ENCODE peak calls at places on chromosomes 11 and 22, in six cellular contexts. One of them, this sample, is unnamed.
A peak's percentile ranks its signal among the peaks of the same experiment; 100 is the strongest.

GRCh38 chr22:25853902-25854301 is 111.9 kb downstream of the MYO18B start:
- DNase-seq in mesendoderm: peak; percentile 29
- DNase-seq in dorsolateral prefrontal cortex: no peak
- DNase-seq in upper lobe of right lung: no peak
- DNase-seq in tibial artery: no peak
- DNase-seq in CD8-positive, alpha-beta memory T cell: no peak
- DNase-seq in this sample: no peak

GRCh38 chr11:72233773-72234513 is 9.4 kb downstream of the INPPL1 start:
- DNase-seq in mesendoderm: no peak
- DNase-seq in dorsolateral prefrontal cortex: no peak
- DNase-seq in upper lobe of right lung: peak; percentile 29
- DNase-seq in tibial artery: peak; percentile 48
- DNase-seq in CD8-positive, alpha-beta memory T cell: no peak
- DNase-seq in this sample: no peak

GRCh38 chr22:39212721-39213376 is 31.9 kb downstream of the PDGFB start:
- DNase-seq in mesendoderm: peak; percentile 85
- DNase-seq in dorsolateral prefrontal cortex: no peak
- DNase-seq in upper lobe of right lung: peak; percentile 20
- DNase-seq in tibial artery: peak; percentile 19
- DNase-seq in CD8-positive, alpha-beta memory T cell: no peak
- DNase-seq in this sample: no peak

GRCh38 chr11:67369275-67369674 is 4.1 kb downstream of the CLCF1 start:
- DNase-seq in mesendoderm: no peak
- DNase-seq in dorsolateral prefrontal cortex: no peak
- DNase-seq in upper lobe of right lung: no peak
- DNase-seq in tibial artery: no peak
- DNase-seq in CD8-positive, alpha-beta memory T cell: no peak
- DNase-seq in this sample: no peak

GRCh38 chr11:44189986-44190882 is 94.8 kb downstream of the EXT2 start:
- DNase-seq in mesendoderm: no peak
- DNase-seq in dorsolateral prefrontal cortex: no peak
- DNase-seq in upper lobe of right lung: no peak
- DNase-seq in tibial artery: no peak
- DNase-seq in CD8-positive, alpha-beta memory T cell: no peak
- DNase-seq in this sample: no peak

GRCh38 chr11:4044971-4045646 is 49.5 kb upstream of the RRM1 start:
- DNase-seq in mesendoderm: no peak
- DNase-seq in dorsolateral prefrontal cortex: peak; percentile 86
- DNase-seq in upper lobe of right lung: no peak
- DNase-seq in tibial artery: no peak
- DNase-seq in CD8-positive, alpha-beta memory T cell: no peak
- DNase-seq in this sample: peak; percentile 14

GRCh38 chr11:6603287-6604080 is at the start of the genes ILK and RRP8:
- DNase-seq in mesendoderm: peak; percentile 95
- DNase-seq in dorsolateral prefrontal cortex: peak; percentile 82
- DNase-seq in upper lobe of right lung: peak; percentile 96
- DNase-seq in tibial artery: peak; percentile 96
- DNase-seq in CD8-positive, alpha-beta memory T cell: peak; percentile 82
- DNase-seq in this sample: peak; percentile 82

GRCh38 chr22:44175676-44176075 is 5.0 kb upstream of the PARVG start:
- DNase-seq in mesendoderm: no peak
- DNase-seq in dorsolateral prefrontal cortex: no peak
- DNase-seq in upper lobe of right lung: no peak
- DNase-seq in tibial artery: no peak
- DNase-seq in CD8-positive, alpha-beta memory T cell: no peak
- DNase-seq in this sample: no peak

GRCh38 chr11:126327280-126328000 is 23.6 kb downstream of the DCPS start:
- DNase-seq in mesendoderm: no peak
- DNase-seq in dorsolateral prefrontal cortex: no peak
- DNase-seq in upper lobe of right lung: no peak
- DNase-seq in tibial artery: no peak
- DNase-seq in CD8-positive, alpha-beta memory T cell: no peak
- DNase-seq in this sample: no peak

GRCh38 chr11:128802358-128802981 is 64.6 kb downstream of the KCNJ1 start:
- DNase-seq in mesendoderm: peak; percentile 76
- DNase-seq in dorsolateral prefrontal cortex: no peak
- DNase-seq in upper lobe of right lung: no peak
- DNase-seq in tibial artery: no peak
- DNase-seq in CD8-positive, alpha-beta memory T cell: no peak
- DNase-seq in this sample: no peak

DNA sequence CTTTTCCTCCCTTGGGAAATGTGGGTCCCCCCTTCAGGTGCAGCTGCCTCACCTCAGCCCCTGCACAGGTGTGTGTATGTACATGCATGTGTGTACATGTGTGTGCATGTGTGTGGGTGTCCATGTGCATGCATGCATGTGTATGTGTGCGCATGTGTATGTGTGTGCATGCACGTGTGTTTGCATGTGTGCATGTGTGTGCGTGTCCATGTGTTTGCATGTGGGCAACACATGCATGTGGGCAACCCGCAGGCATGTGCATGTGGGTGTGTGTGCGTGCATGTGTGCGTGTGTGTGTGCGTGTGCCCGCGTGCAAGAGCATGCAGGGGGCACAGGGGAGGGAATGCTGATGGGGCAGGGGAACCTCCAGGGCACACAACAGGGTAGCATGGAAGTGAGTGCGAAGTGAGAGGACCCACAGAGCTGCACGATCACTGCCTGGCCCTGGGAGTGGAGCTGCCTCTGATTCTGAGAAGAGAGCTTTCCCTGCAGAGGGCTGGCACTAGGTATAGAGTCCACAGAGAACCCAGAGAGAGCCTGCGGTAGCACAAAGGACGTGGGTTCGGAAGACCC is 14.6 kb upstream of the BAIAP2L2 start:
- DNase-seq in mesendoderm: no peak
- DNase-seq in dorsolateral prefrontal cortex: no peak
- DNase-seq in upper lobe of right lung: no peak
- DNase-seq in tibial artery: no peak
- DNase-seq in CD8-positive, alpha-beta memory T cell: no peak
- DNase-seq in this sample: no peak
- H3K27ac ChIP-seq in mesendoderm: no peak overlapping the region
- H3K27ac ChIP-seq in dorsolateral prefrontal cortex: no peak overlapping the region
- H3K27ac ChIP-seq in upper lobe of right lung: no peak overlapping the region
- H3K27ac ChIP-seq in tibial artery: no peak overlapping the region
- H3K27ac ChIP-seq in CD8-positive, alpha-beta memory T cell: no peak overlapping the region
- H3K27ac ChIP-seq in this sample: no peak overlapping the region

GRCh38 chr11:14725150-14725549 is 81.5 kb downstream of the PDE3B start:
- DNase-seq in mesendoderm: no peak
- DNase-seq in dorsolateral prefrontal cortex: no peak
- DNase-seq in upper lobe of right lung: no peak
- DNase-seq in tibial artery: no peak
- DNase-seq in CD8-positive, alpha-beta memory T cell: no peak
- DNase-seq in this sample: no peak
- H3K27ac ChIP-seq in mesendoderm: no peak overlapping the region
- H3K27ac ChIP-seq in dorsolateral prefrontal cortex: no peak overlapping the region
- H3K27ac ChIP-seq in upper lobe of right lung: no peak overlapping the region
- H3K27ac ChIP-seq in tibial artery: no peak overlapping the region
- H3K27ac ChIP-seq in CD8-positive, alpha-beta memory T cell: no peak overlapping the region
- H3K27ac ChIP-seq in this sample: no peak overlapping the region

GRCh38 chr11:119087747-119088241 is 3.1 kb downstream of the HMBS start:
- DNase-seq in mesendoderm: no peak
- DNase-seq in dorsolateral prefrontal cortex: no peak
- DNase-seq in upper lobe of right lung: no peak
- DNase-seq in tibial artery: no peak
- DNase-seq in CD8-positive, alpha-beta memory T cell: no peak
- DNase-seq in this sample: no peak
- H3K27ac ChIP-seq in mesendoderm: no peak overlapping the region
- H3K27ac ChIP-seq in dorsolateral prefrontal cortex: no peak overlapping the region
- H3K27ac ChIP-seq in upper lobe of right lung: no peak overlapping the region
- H3K27ac ChIP-seq in tibial artery: no peak overlapping the region
- H3K27ac ChIP-seq in CD8-positive, alpha-beta memory T cell: peak overlapping the region; percentile 79
- H3K27ac ChIP-seq in this sample: no peak overlapping the region

GRCh38 chr22:46861968-46862367 is 99.5 kb downstream of the TBC1D22A start:
- DNase-seq in mesendoderm: no peak
- DNase-seq in dorsolateral prefrontal cortex: no peak
- DNase-seq in upper lobe of right lung: no peak
- DNase-seq in tibial artery: peak; percentile 32
- DNase-seq in CD8-positive, alpha-beta memory T cell: no peak
- DNase-seq in this sample: no peak

GRCh38 chr22:46860562-46860961 is 98.1 kb downstream of the TBC1D22A start:
- DNase-seq in mesendoderm: no peak
- DNase-seq in dorsolateral prefrontal cortex: no peak
- DNase-seq in upper lobe of right lung: no peak
- DNase-seq in tibial artery: no peak
- DNase-seq in CD8-positive, alpha-beta memory T cell: no peak
- DNase-seq in this sample: no peak

GRCh38 chr22:46862418-46863324 is 100.2 kb downstream of the TBC1D22A start:
- DNase-seq in mesendoderm: no peak
- DNase-seq in dorsolateral prefrontal cortex: no peak
- DNase-seq in upper lobe of right lung: no peak
- DNase-seq in tibial artery: peak; percentile 56
- DNase-seq in CD8-positive, alpha-beta memory T cell: no peak
- DNase-seq in this sample: no peak

GRCh38 chr22:46863794-46864193 is 101.3 kb downstream of the TBC1D22A start:
- DNase-seq in mesendoderm: no peak
- DNase-seq in dorsolateral prefrontal cortex: no peak
- DNase-seq in upper lobe of right lung: no peak
- DNase-seq in tibial artery: no peak
- DNase-seq in CD8-positive, alpha-beta memory T cell: no peak
- DNase-seq in this sample: no peak

DNA sequence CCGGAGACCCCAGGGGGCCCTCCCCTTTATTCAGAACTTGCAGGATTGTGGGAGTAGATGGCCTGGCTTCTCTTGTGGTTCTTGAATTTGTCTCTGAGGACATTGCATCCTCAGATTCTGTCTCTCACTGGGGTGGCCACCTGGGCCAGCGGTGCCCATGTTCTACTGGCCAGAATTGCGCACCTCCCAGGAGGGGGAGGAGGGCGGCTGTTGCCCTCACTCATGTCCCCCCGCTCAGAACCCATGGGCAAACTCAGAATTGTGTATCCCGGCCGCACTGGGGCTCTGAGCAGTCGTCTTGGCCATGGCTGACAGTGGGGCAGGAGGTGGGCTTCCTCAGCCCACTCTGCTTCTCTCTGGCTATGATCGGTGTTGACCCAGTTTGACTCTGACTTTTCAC is 99.0 kb downstream of the TBC1D22A start:
- DNase-seq in mesendoderm: no peak
- DNase-seq in dorsolateral prefrontal cortex: no peak
- DNase-seq in upper lobe of right lung: no peak
- DNase-seq in tibial artery: peak; percentile 53
- DNase-seq in CD8-positive, alpha-beta memory T cell: no peak
- DNase-seq in this sample: no peak
- H3K27ac ChIP-seq in mesendoderm: no peak overlapping the region
- H3K27ac ChIP-seq in dorsolateral prefrontal cortex: no peak overlapping the region
- H3K27ac ChIP-seq in upper lobe of right lung: no peak overlapping the region
- H3K27ac ChIP-seq in tibial artery: no peak overlapping the region
- H3K27ac ChIP-seq in CD8-positive, alpha-beta memory T cell: no peak overlapping the region
- H3K27ac ChIP-seq in this sample: no peak overlapping the region

DNA sequence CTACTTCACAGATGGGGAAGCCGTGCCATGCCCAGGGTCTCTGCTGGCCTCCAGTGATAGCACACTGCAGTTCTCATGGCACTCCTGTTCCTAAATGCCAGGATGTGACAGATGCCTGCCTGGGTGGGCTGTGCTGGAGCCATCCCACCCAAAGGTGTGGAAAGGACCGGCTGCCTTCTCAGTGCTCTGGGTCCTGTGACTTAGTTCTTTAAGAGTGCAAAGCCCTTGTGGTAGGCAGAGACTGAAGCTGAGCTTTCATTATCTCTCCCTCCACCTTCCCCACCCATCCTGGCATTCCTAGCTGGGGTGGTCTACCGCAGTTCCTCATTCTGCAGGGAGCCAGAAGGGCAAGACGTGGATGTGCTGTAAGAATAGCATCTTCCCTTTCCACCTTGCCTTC is 150.1 kb downstream of the CEP164 start:
- DNase-seq in mesendoderm: no peak
- DNase-seq in dorsolateral prefrontal cortex: no peak
- DNase-seq in upper lobe of right lung: no peak
- DNase-seq in tibial artery: no peak
- DNase-seq in CD8-positive, alpha-beta memory T cell: no peak
- DNase-seq in this sample: no peak
- H3K27ac ChIP-seq in mesendoderm: no peak overlapping the region
- H3K27ac ChIP-seq in dorsolateral prefrontal cortex: no peak overlapping the region
- H3K27ac ChIP-seq in upper lobe of right lung: no peak overlapping the region
- H3K27ac ChIP-seq in tibial artery: no peak overlapping the region
- H3K27ac ChIP-seq in CD8-positive, alpha-beta memory T cell: no peak overlapping the region
- H3K27ac ChIP-seq in this sample: no peak overlapping the region

DNA sequence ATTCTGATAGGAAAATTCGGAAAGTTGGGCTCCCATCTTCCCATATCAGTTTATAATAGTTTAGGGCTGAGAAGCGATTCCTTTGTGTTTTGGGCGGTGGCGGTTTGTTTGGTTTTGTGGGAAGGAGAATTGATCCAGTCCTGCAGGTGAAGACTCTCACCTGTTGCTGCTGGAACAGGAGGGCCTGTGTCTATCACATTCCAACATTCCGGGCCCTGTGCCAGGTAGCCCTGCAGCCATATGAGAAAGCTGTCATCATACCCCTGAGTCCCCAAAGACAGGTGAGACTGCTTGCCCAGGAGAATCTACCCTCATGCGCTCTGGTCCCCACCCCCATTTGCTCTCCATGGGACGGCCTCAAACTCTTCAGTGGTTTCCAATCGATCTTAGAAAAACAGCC is 62.1 kb downstream of the TRAF6 start:
- DNase-seq in mesendoderm: no peak
- DNase-seq in dorsolateral prefrontal cortex: no peak
- DNase-seq in upper lobe of right lung: no peak
- DNase-seq in tibial artery: no peak
- DNase-seq in CD8-positive, alpha-beta memory T cell: no peak
- DNase-seq in this sample: no peak
- H3K27ac ChIP-seq in mesendoderm: no peak overlapping the region
- H3K27ac ChIP-seq in dorsolateral prefrontal cortex: no peak overlapping the region
- H3K27ac ChIP-seq in upper lobe of right lung: no peak overlapping the region
- H3K27ac ChIP-seq in tibial artery: no peak overlapping the region
- H3K27ac ChIP-seq in CD8-positive, alpha-beta memory T cell: no peak overlapping the region
- H3K27ac ChIP-seq in this sample: no peak overlapping the region

GRCh38 chr11:9316334-9316733 is 1.9 kb upstream of the TMEM41B start:
- DNase-seq in mesendoderm: no peak
- DNase-seq in dorsolateral prefrontal cortex: no peak
- DNase-seq in upper lobe of right lung: no peak
- DNase-seq in tibial artery: no peak
- DNase-seq in CD8-positive, alpha-beta memory T cell: no peak
- DNase-seq in this sample: no peak

GRCh38 chr11:9310485-9310884 is 3.9 kb downstream of the TMEM41B start:
- DNase-seq in mesendoderm: no peak
- DNase-seq in dorsolateral prefrontal cortex: no peak
- DNase-seq in upper lobe of right lung: no peak
- DNase-seq in tibial artery: no peak
- DNase-seq in CD8-positive, alpha-beta memory T cell: no peak
- DNase-seq in this sample: no peak

GRCh38 chr11:9315078-9315688 is 790 bp upstream of the TMEM41B start:
- DNase-seq in mesendoderm: no peak
- DNase-seq in dorsolateral prefrontal cortex: peak; percentile 28
- DNase-seq in upper lobe of right lung: no peak
- DNase-seq in tibial artery: no peak
- DNase-seq in CD8-positive, alpha-beta memory T cell: no peak
- DNase-seq in this sample: no peak

GRCh38 chr11:9314291-9315077 is at the start of gene TMEM41B:
- DNase-seq in mesendoderm: peak; percentile 100
- DNase-seq in dorsolateral prefrontal cortex: peak; percentile 94
- DNase-seq in upper lobe of right lung: peak; percentile 100
- DNase-seq in tibial artery: peak; percentile 99
- DNase-seq in CD8-positive, alpha-beta memory T cell: peak; percentile 99
- DNase-seq in this sample: peak; percentile 99

GRCh38 chr11:9313648-9314290 is 624 bp downstream of the TMEM41B start:
- DNase-seq in mesendoderm: peak; percentile 35
- DNase-seq in dorsolateral prefrontal cortex: peak; percentile 28
- DNase-seq in upper lobe of right lung: no peak
- DNase-seq in tibial artery: no peak
- DNase-seq in CD8-positive, alpha-beta memory T cell: no peak
- DNase-seq in this sample: peak; percentile 21
- H3K27ac ChIP-seq in mesendoderm: peak overlapping the region; percentile 98
- H3K27ac ChIP-seq in dorsolateral prefrontal cortex: peak overlapping the region; percentile 83
- H3K27ac ChIP-seq in upper lobe of right lung: peak overlapping the region; percentile 88
- H3K27ac ChIP-seq in tibial artery: peak overlapping the region; percentile 84
- H3K27ac ChIP-seq in CD8-positive, alpha-beta memory T cell: peak overlapping the region; percentile 94
- H3K27ac ChIP-seq in this sample: peak overlapping the region; percentile 92

This sample was measured in substantia nigra.